ENCODE peak calls at places on chromosomes 16 and 17, in ten cellular contexts. M is occipital lobe; G is stimulated activated CD8-positive, alpha-beta memory T cell treated with anti-CD3 and anti-CD28 coated beads, Interleukin-15, amount 100 ng/mL, for 24 hours; Y is NCI-H1092; O is GM19239; H is substantia nigra; F is AML-193; Z is amniotic stem cell; U is ascending aorta; D is stimulated activated CD4-positive, alpha-beta T cell treated with anti-CD3 and anti-CD28 coated beads, TNF-alpha, amount 100 ng/mL, for 4 hours. N is an unnamed sample.

GRCh38 chr17:2949469-2950044 is 113.8 kb downstream of the OR1D5 start:
- DNase-seq in M (no peak), Y (no peak), H (no peak), F (no peak), U (no peak), G (no peak), O (no peak), D (no peak), Z (no peak), N (no peak)

GRCh38 chr16:83717814-83718213 is 90.0 kb upstream of the HSBP1 start:
- DNase-seq in M (no peak), G (no peak), O (no peak), F (no peak), H (no peak), U (no peak), Z (no peak), Y (no peak), D (no peak), N (no peak)

GRCh38 chr16:17302213-17302612 is 168.5 kb downstream of the XYLT1 start:
- DNase-seq in H (no peak), Y (no peak), D (no peak), F (no peak), O (no peak), U (no peak), M (no peak), Z (no peak), G (no peak), N (no peak)

GRCh38 chr17:81484195-81484979 is 28.2 kb downstream of the ACTG1 start:
- DNase-seq in Y (peak), O (peak), U (peak), F (peak), H (peak), M (peak), G (peak), D (peak), Z (peak), N (peak)

GRCh38 chr17:42378597-42379594 is 9.3 kb downstream of the STAT3 start:
- DNase-seq in M (no peak), Y (no peak), U (no peak), D (no peak), G (no peak), O (no peak), Z (no peak), F (no peak), H (no peak), N (no peak)

GRCh38 chr17:7111784-7112526 is 2.7 kb downstream of the ASGR2 start:
- DNase-seq in G (no peak), Z (no peak), F (no peak), H (no peak), Y (no peak), M (no peak), U (no peak), O (no peak), D (no peak), N (no peak)

GRCh38 chr16:3400446-3400778 is 392 bp downstream of the ZSCAN32 start:
- DNase-seq in Y (no peak), D (no peak), M (no peak), U (no peak), O (no peak), H (no peak), F (no peak), G (no peak), Z (no peak), N (no peak)

GRCh38 chr16:84169765-84170310 is 17.0 kb downstream of the TAF1C start:
- DNase-seq in U (no peak), Y (no peak), H (no peak), D (no peak), Z (no peak), O (no peak), G (no peak), M (no peak), F (no peak), N (no peak)

GRCh38 chr16:75836377-75837010 is 110.2 kb upstream of the CPHXL start:
- DNase-seq in G (no peak), Z (no peak), F (no peak), H (no peak), D (no peak), U (no peak), Y (no peak), M (no peak), O (no peak), N (no peak)

GRCh38 chr17:66964930-66965800 is 658 bp downstream of the CACNG4 start:
- DNase-seq in M (no peak), U (no peak), D (no peak), F (no peak), H (no peak), Z (peak), O (no peak), G (no peak), Y (peak), N (no peak)

GRCh38 chr17:72580321-72581127 is 459.7 kb downstream of the SOX9 start:
- DNase-seq in H (no peak), Y (peak), M (no peak), Z (no peak), F (no peak), O (no peak), G (no peak), U (no peak), D (no peak), N (no peak)

GRCh38 chr17:80116276-80116922 is 15.0 kb downstream of the GAA start:
- DNase-seq in F (no peak), Z (no peak), M (no peak), U (no peak), Y (no peak), G (no peak), D (no peak), H (no peak), O (no peak), N (no peak)

GRCh38 chr17:41777579-41778188 is 8.8 kb downstream of the JUP start:
- DNase-seq in G (no peak), Z (peak), Y (peak), D (no peak), F (no peak), O (no peak), U (no peak), H (peak), M (peak), N (no peak)

GRCh38 chr17:27106982-27107360 is 186.9 kb upstream of the WSB1 start:
- DNase-seq in H (no peak), O (no peak), M (no peak), D (no peak), Y (no peak), G (no peak), F (no peak), U (no peak), Z (no peak), N (no peak)

GRCh38 chr16:3542601-3543373 is 34.4 kb downstream of the NLRC3 start:
- DNase-seq in Z (no peak), G (no peak), Y (no peak), D (no peak), H (no peak), U (no peak), F (no peak), O (no peak), M (no peak), N (no peak)

GRCh38 chr17:31381165-31381668 is 10.3 kb upstream of the RAB11FIP4 start:
- DNase-seq in D (no peak), F (no peak), Y (no peak), H (no peak), U (no peak), O (no peak), Z (no peak), M (no peak), G (no peak), N (no peak)

GRCh38 chr17:75488693-75489510 is 26.4 kb downstream of the CASKIN2 start:
- DNase-seq in H (no peak), U (no peak), Y (no peak), D (no peak), O (no peak), F (no peak), G (no peak), Z (no peak), M (no peak), N (no peak)

GRCh38 chr17:31425646-31426045 is 34.2 kb downstream of the RAB11FIP4 start:
- DNase-seq in O (no peak), D (no peak), F (no peak), Z (no peak), Y (peak), M (peak), U (no peak), G (no peak), H (peak), N (no peak)

GRCh38 chr17:17808706-17809432 is 27.9 kb downstream of the SREBF1 start:
- DNase-seq in O (peak), H (no peak), Y (no peak), Z (no peak), M (no peak), F (no peak), D (no peak), U (no peak), G (no peak), N (no peak)

GRCh38 chr17:20995164-20995872 is 47.5 kb downstream of the USP22 start:
- DNase-seq in G (no peak), Y (no peak), F (no peak), O (no peak), Z (no peak), U (no peak), D (no peak), H (no peak), M (no peak), N (no peak)

GRCh38 chr17:46782250-46782953 is 36.1 kb downstream of the WNT3 start:
- DNase-seq in F (peak), U (no peak), M (no peak), H (no peak), D (no peak), G (no peak), Z (no peak), Y (no peak), O (peak), N (no peak)

GRCh38 chr16:1057252-1057932 is 15.2 kb upstream of the SSTR5 start:
- DNase-seq in Z (no peak), G (peak), U (no peak), F (no peak), H (no peak), M (no peak), Y (no peak), D (peak), O (peak), N (no peak)

GRCh38 chr16:10862432-10862831 is 14.6 kb upstream of the CIITA start:
- DNase-seq in U (no peak), O (no peak), H (no peak), M (no peak), G (no peak), D (no peak), F (peak), Y (no peak), Z (no peak), N (no peak)

GRCh38 chr16:15808071-15808470 is 48.8 kb downstream of the MYH11 start:
- DNase-seq in G (no peak), U (no peak), Z (no peak), H (no peak), F (no peak), D (no peak), Y (no peak), O (no peak), M (no peak), N (no peak)

GRCh38 chr16:30096862-30097563 is 1.0 kb upstream of the YPEL3 start:
- DNase-seq in O (no peak), G (no peak), Z (no peak), F (no peak), Y (no peak), D (no peak), U (no peak), H (no peak), M (no peak), N (no peak)

GRCh38 chr17:73589096-73589980 is 54.9 kb downstream of the SDK2 start:
- DNase-seq in Z (no peak), O (no peak), H (no peak), Y (peak), F (no peak), D (no peak), U (no peak), G (no peak), M (no peak), N (no peak)

GRCh38 chr16:82609140-82609539 is 17.6 kb upstream of the CDH13 start:
- DNase-seq in U (no peak), O (no peak), Y (no peak), M (no peak), D (no peak), H (no peak), G (no peak), Z (no peak), F (no peak), N (no peak)

GRCh38 chr16:12391974-12392373 is 411.7 kb downstream of the CPPED1 start:
- DNase-seq in D (no peak), O (no peak), U (no peak), F (no peak), G (no peak), Y (no peak), Z (no peak), M (no peak), H (no peak), N (no peak)

GRCh38 chr16:19517424-19518089 is 4.3 kb downstream of the GDE1 start:
- DNase-seq in Y (no peak), U (no peak), F (no peak), H (no peak), D (no peak), M (no peak), O (no peak), G (no peak), Z (no peak), N (no peak)

GRCh38 chr16:77767826-77768225 is 20.5 kb upstream of the VAT1L start:
- DNase-seq in O (no peak), F (no peak), G (no peak), D (no peak), H (no peak), M (no peak), Y (no peak), U (no peak), Z (no peak), N (no peak)